ENCODE peak calls at places on chromosomes 2 and 18, in four cellular contexts. One of them, this sample, is unnamed.

GRCh38 chr2:37873229-37873628 is 51.9 kb upstream of the RMDN2 start:
- DNase-seq in RWPE1: no peak
- DNase-seq in NCI-H1436: no peak
- DNase-seq in RCC 7860: no peak
- DNase-seq in this sample: no peak

GRCh38 chr2:84323890-84324289 is 135.2 kb downstream of the SUCLG1 start:
- DNase-seq in RWPE1: no peak
- DNase-seq in NCI-H1436: no peak
- DNase-seq in RCC 7860: no peak
- DNase-seq in this sample: no peak

GRCh38 chr2:176518823-176519222 is 249.6 kb downstream of the MTX2 start:
- DNase-seq in RWPE1: no peak
- DNase-seq in NCI-H1436: no peak
- DNase-seq in RCC 7860: no peak
- DNase-seq in this sample: peak; percentile 45

GRCh38 chr18:30787410-30787809 is 255.1 kb downstream of the DSC3 start:
- DNase-seq in RWPE1: no peak
- DNase-seq in NCI-H1436: no peak
- DNase-seq in RCC 7860: no peak
- DNase-seq in this sample: no peak

GRCh38 chr18:46656326-46657114 is 500 bp downstream of the LOXHD1 start:
- DNase-seq in RWPE1: no peak
- DNase-seq in NCI-H1436: no peak
- DNase-seq in RCC 7860: no peak
- DNase-seq in this sample: no peak

GRCh38 chr2:173059292-173059691 is 16.4 kb upstream of the MAP3K20 start:
- DNase-seq in RWPE1: no peak
- DNase-seq in NCI-H1436: no peak
- DNase-seq in RCC 7860: no peak
- DNase-seq in this sample: no peak

GRCh38 chr2:111176867-111177266 is 56.2 kb downstream of the BCL2L11 start:
- DNase-seq in RWPE1: no peak
- DNase-seq in NCI-H1436: no peak
- DNase-seq in RCC 7860: no peak
- DNase-seq in this sample: no peak

GRCh38 chr18:31633416-31634330 is 42.0 kb downstream of the TTR start:
- DNase-seq in RWPE1: no peak
- DNase-seq in NCI-H1436: no peak
- DNase-seq in RCC 7860: no peak
- DNase-seq in this sample: no peak

GRCh38 chr18:74316257-74317180 is 880 bp downstream of the C18orf63 start:
- DNase-seq in RWPE1: peak; percentile 13
- DNase-seq in NCI-H1436: no peak
- DNase-seq in RCC 7860: peak; percentile 85
- DNase-seq in this sample: peak; percentile 92

GRCh38 chr18:43279015-43279758 is 1.9 kb upstream of the SYT4 start:
- DNase-seq in RWPE1: peak; percentile 2
- DNase-seq in NCI-H1436: peak; percentile 91
- DNase-seq in RCC 7860: no peak
- DNase-seq in this sample: peak; percentile 5

GRCh38 chr2:74552914-74553811 is 579 bp downstream of the LOXL3 start:
- DNase-seq in RWPE1: no peak
- DNase-seq in NCI-H1436: no peak
- DNase-seq in RCC 7860: no peak
- DNase-seq in this sample: peak; percentile 57

GRCh38 chr2:53511549-53511948 is 256.1 kb upstream of the CHAC2 start:
- DNase-seq in RWPE1: no peak
- DNase-seq in NCI-H1436: no peak
- DNase-seq in RCC 7860: no peak
- DNase-seq in this sample: no peak

GRCh38 chr2:239514753-239515152 is 113.9 kb upstream of the HDAC4 start:
- DNase-seq in RWPE1: no peak
- DNase-seq in NCI-H1436: no peak
- DNase-seq in RCC 7860: no peak
- DNase-seq in this sample: no peak

GRCh38 chr2:101125374-101125773 is 25.8 kb downstream of the TBC1D8 start:
- DNase-seq in RWPE1: peak; percentile 55
- DNase-seq in NCI-H1436: no peak
- DNase-seq in RCC 7860: peak; percentile 50
- DNase-seq in this sample: peak; percentile 77

This sample was measured in M059J.